ENCODE peak calls at places on chromosome 7, in nine cellular contexts. E is BE2C, V is OCI-LY7, H is left ventricle myocardium inferior, J is tibial nerve, F is H1, O is A549, I is endothelial cell of umbilical vein, T is body of pancreas. K is an unnamed sample.

GRCh38 chr7:3922175-3922635 is 621.2 kb downstream of the SDK1 start:
- DNase-seq in E (no peak), V (peak; percentile 1), H (peak; percentile 25), J (peak; percentile 15), F (peak; percentile 49), O (peak; percentile 56), I (peak; percentile 78), T (peak; percentile 58), K (peak; percentile 91)

GRCh38 chr7:7812112-7812511 is 93.7 kb upstream of the RPA3 start:
- DNase-seq in E (no peak), V (no peak), H (no peak), J (no peak), F (no peak), O (no peak), I (no peak), T (peak; percentile 18), K (no peak)

GRCh38 chr7:127886248-127886647 is 145.0 kb downstream of the LRRC4 start:
- DNase-seq in E (no peak), V (no peak), H (no peak), J (no peak), F (no peak), O (no peak), I (no peak), T (no peak), K (no peak)

GRCh38 chr7:82851126-82851525 is 311.6 kb downstream of the PCLO start:
- DNase-seq in E (no peak), V (no peak), H (no peak), J (no peak), F (no peak), O (no peak), I (no peak), T (no peak), K (no peak)

GRCh38 chr7:54841772-54842707 is 83.0 kb upstream of the SEC61G start:
- DNase-seq in E (peak; percentile 33), V (peak; percentile 12), H (peak; percentile 38), J (no peak), F (no peak), O (no peak), I (peak; percentile 26), T (peak; percentile 50), K (no peak)

GRCh38 chr7:95246935-95247370 is 77.4 kb downstream of the PON1 start:
- DNase-seq in E (peak; percentile 30), V (peak; percentile 51), H (no peak), J (peak; percentile 65), F (peak; percentile 51), O (peak; percentile 57), I (peak; percentile 71), T (peak; percentile 63), K (peak; percentile 87)

GRCh38 chr7:92949748-92950147 is 113.4 kb upstream of the CDK6 start:
- DNase-seq in E (no peak), V (no peak), H (no peak), J (no peak), F (no peak), O (no peak), I (no peak), T (no peak), K (no peak)

GRCh38 chr7:84236398-84236797 is 41.8 kb upstream of the SEMA3A start:
- DNase-seq in E (no peak), V (no peak), H (no peak), J (no peak), F (no peak), O (no peak), I (peak; percentile 78), T (no peak), K (no peak)

GRCh38 chr7:10930551-10930950 is 43.1 kb upstream of the PHF14 start:
- DNase-seq in E (no peak), V (no peak), H (no peak), J (no peak), F (no peak), O (no peak), I (no peak), T (no peak), K (no peak)

GRCh38 chr7:97390052-97390451 is 272.6 kb downstream of the SDHAF3 start:
- DNase-seq in E (no peak), V (no peak), H (no peak), J (no peak), F (no peak), O (no peak), I (no peak), T (no peak), K (no peak)

GRCh38 chr7:152451356-152451755 is 15.6 kb upstream of the KMT2C start:
- DNase-seq in E (no peak), V (no peak), H (no peak), J (no peak), F (no peak), O (no peak), I (no peak), T (no peak), K (no peak)

GRCh38 chr7:91942312-91942711 is 1.6 kb downstream of the AKAP9 start:
- DNase-seq in E (no peak), V (peak; percentile 18), H (no peak), J (no peak), F (no peak), O (no peak), I (no peak), T (no peak), K (no peak)

GRCh38 chr7:5472432-5473315 is 49.0 kb upstream of the TNRC18 start:
- DNase-seq in E (no peak), V (no peak), H (no peak), J (no peak), F (no peak), O (no peak), I (no peak), T (no peak), K (no peak)
- TF ChIP-seq CTCF in E (no peak), V (peak; percentile 28), H (no peak), J (no peak), F (no peak), O (no peak), I (no peak), T (no peak), K (no peak)

DNA sequence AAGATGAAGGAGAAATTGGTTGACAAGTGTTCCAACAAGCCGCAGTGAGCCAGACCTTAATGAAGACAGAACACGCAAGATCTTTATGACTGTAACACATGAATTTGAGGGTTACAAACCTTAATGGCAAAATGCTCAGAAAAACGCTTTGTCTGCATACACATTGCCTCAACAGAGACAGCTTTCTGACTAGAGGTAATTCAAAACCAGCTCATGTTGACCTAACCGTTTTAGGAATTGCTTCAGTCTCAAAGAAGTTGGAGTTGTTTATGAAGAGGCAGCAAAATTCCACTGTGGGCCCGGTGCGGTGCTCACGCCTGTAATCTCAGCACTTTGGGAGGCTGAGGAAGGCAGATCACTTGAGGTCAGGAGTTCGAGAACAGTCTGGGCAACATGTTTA is 2.2 kb upstream of the GTF2I start:
- DNase-seq in E (no peak), V (no peak), H (no peak), J (no peak), F (no peak), O (no peak), I (no peak), T (no peak), K (no peak)
- H3K4me3 ChIP-seq in E (no peak overlapping the region), V (no peak overlapping the region), H (peak overlapping the region; percentile 100), J (no peak overlapping the region), F (no peak overlapping the region), O (no peak overlapping the region), I (no peak overlapping the region), T (no peak overlapping the region), K (no peak overlapping the region)

DNA sequence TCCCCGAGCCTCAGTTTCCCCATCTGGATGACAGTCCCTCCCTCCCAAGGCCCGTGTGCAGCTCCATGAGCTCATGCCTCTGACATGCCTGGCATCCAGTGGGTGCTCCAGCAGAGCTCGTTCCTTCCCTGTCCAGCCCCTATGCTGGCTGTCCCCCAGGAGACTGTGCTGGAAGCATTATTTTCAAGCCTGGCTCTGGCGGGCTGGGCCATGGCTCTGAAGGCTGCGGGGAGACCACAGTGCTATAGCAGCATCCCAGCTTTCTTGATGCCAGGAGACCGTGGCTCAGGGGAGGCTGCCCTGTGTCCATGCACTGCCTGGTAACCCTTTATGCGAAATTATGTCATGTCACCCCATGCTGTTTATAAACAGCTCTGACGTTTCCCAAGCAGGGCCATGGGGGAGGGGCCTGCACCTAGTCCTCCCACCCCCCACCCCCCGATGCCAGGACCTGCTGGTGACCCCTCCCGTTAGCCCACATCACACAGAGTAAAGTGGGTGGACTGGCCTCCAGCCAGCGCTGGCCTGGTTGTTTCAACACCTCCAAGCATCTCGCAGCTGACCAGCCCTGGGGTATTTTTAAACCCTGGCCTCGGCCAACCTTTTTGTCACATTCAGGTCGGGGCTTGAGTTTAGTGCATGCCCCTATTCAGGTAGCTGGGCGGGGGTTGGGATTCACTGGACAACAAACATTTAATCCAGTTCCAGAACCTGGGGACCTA is 105.9 kb upstream of the ZNF716 start:
- DNase-seq in E (no peak), V (no peak), H (peak; percentile 84), J (no peak), F (no peak), O (no peak), I (no peak), T (no peak), K (no peak)
- H3K9me3 ChIP-seq in E (no peaks in the 10 kb centered on the region), V (no peaks in the 10 kb centered on the region), H (no peaks in the 10 kb centered on the region), J (no peaks in the 10 kb centered on the region), F (peaks cover 63% of the 10 kb centered on the region), O (peaks cover 4% of the 10 kb centered on the region), I (peaks cover 7% of the 10 kb centered on the region), T (no peaks in the 10 kb centered on the region), K (peaks cover 40% of the 10 kb centered on the region)

GRCh38 chr7:158354861-158355260 is 232.8 kb downstream of the PTPRN2 start:
- DNase-seq in E (no peak), V (no peak), H (no peak), J (no peak), F (no peak), O (no peak), I (no peak), T (no peak), K (no peak)

GRCh38 chr7:158357106-158357897 is 230.3 kb downstream of the PTPRN2 start:
- DNase-seq in E (no peak), V (no peak), H (no peak), J (no peak), F (peak; percentile 43), O (no peak), I (no peak), T (no peak), K (no peak)

GRCh38 chr7:158353606-158354570 is 233.7 kb downstream of the PTPRN2 start:
- DNase-seq in E (peak; percentile 70), V (peak; percentile 30), H (no peak), J (no peak), F (peak; percentile 81), O (no peak), I (no peak), T (no peak), K (peak; percentile 42)

GRCh38 chr7:158356454-158356853 is 231.2 kb downstream of the PTPRN2 start:
- DNase-seq in E (no peak), V (no peak), H (no peak), J (no peak), F (peak; percentile 20), O (no peak), I (no peak), T (no peak), K (no peak)

DNA sequence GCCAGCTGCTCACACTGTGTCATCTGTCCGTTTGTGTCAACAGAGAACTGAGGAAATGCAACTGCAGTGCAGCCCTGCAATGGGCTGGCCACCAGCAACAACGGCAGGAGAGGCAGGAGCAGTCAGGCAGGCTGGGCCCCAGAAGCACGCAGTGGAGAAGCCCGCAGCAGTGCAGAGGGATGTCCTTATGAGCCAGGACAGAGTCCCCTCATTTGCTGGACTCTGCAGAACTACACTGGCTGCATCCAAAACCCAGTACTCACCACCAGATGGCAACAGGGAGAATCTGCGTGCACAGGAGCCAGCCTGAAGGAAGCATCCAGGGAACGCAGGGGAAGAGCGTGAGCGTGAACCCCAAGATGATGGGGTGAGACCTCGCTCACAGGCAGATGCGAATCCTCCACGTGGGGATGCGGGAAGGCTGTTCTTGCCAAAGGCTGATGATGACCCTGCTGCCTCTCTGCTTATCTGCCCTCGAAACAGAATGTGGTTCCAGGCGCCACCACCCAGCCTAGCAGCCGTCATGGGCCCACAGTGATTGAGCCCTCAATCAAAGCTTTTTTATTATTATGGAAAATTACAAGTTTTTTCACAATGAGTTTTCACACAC is 232.1 kb downstream of the PTPRN2 start:
- DNase-seq in E (no peak), V (no peak), H (no peak), J (no peak), F (peak; percentile 69), O (no peak), I (no peak), T (no peak), K (no peak)
- TF ChIP-seq CTCF in E (peak; percentile 57), V (peak; percentile 44), H (no peak), J (no peak), F (peak; percentile 75), O (no peak), I (no peak), T (no peak), K (peak; percentile 42)